ENCODE peak calls at places on chromosomes 12 and 14, in ten cellular contexts. W is bronchial epithelial cell, M is suprapubic skin, P is GM12865, Q is nephron progenitor cell, E is uterus, T is BE2C, N is MCF 10A, Z is endothelial cell, F is GM13977. B is an unnamed sample.

GRCh38 chr12:94262228-94263010 is 114.0 kb downstream of the PLXNC1 start:
- DNase-seq in T (peak; percentile 85), P (peak; percentile 87), E (peak; percentile 91), W (peak; percentile 74), Q (no peak), N (peak; percentile 87), Z (no peak), F (peak; percentile 48), M (peak; percentile 89), B (peak; percentile 69)

GRCh38 chr14:92586001-92586947 is 72.7 kb downstream of the RIN3 start:
- DNase-seq in N (peak; percentile 8), T (no peak), F (no peak), W (no peak), E (peak; percentile 60), P (peak; percentile 79), Q (no peak), Z (no peak), M (no peak), B (peak; percentile 40)

GRCh38 chr12:7190268-7191055 is 976 bp downstream of the PEX5 start:
- DNase-seq in Q (peak; percentile 50), P (peak; percentile 16), F (peak; percentile 6), E (peak; percentile 44), Z (peak; percentile 21), T (peak; percentile 32), W (no peak), M (peak; percentile 74), N (peak; percentile 24), B (no peak)

GRCh38 chr12:18898469-18898868 is 160.6 kb downstream of the CAPZA3 start:
- DNase-seq in E (no peak), M (no peak), F (no peak), P (no peak), Z (no peak), W (no peak), N (no peak), T (no peak), Q (no peak), B (no peak)

GRCh38 chr14:81450100-81450531 is 50.0 kb upstream of the STON2 start:
- DNase-seq in T (peak; percentile 64), F (no peak), W (no peak), E (peak; percentile 41), Z (no peak), N (no peak), M (peak; percentile 72), P (no peak), Q (no peak), B (no peak)

GRCh38 chr14:62003701-62004100 is 241.5 kb downstream of the SNAPC1 start:
- DNase-seq in W (peak; percentile 55), M (no peak), F (no peak), E (no peak), Q (no peak), T (no peak), N (no peak), P (no peak), Z (no peak), B (no peak)

GRCh38 chr14:96176811-96177211 is 27.8 kb upstream of the BDKRB2 start:
- DNase-seq in M (no peak), W (peak; percentile 22), Q (no peak), N (peak; percentile 71), T (no peak), E (peak; percentile 72), P (no peak), Z (no peak), F (no peak), B (no peak)

GRCh38 chr14:38731962-38732361 is 371.1 kb downstream of the SEC23A start:
- DNase-seq in E (no peak), T (no peak), W (no peak), F (no peak), P (no peak), N (no peak), Q (no peak), M (no peak), Z (no peak), B (no peak)

GRCh38 chr12:124848621-124849380 is 14.9 kb downstream of the SCARB1 start:
- DNase-seq in N (no peak), Z (no peak), Q (no peak), M (no peak), T (no peak), E (no peak), W (no peak), P (no peak), F (no peak), B (no peak)

GRCh38 chr12:21780786-21781185 is 6.3 kb upstream of the KCNJ8 start:
- DNase-seq in T (no peak), Z (no peak), W (peak; percentile 17), Q (no peak), P (no peak), M (no peak), E (no peak), N (peak; percentile 25), F (no peak), B (no peak)

GRCh38 chr14:90301580-90302181 is 30.1 kb downstream of the NRDE2 start:
- DNase-seq in Z (no peak), Q (no peak), P (peak; percentile 18), W (peak; percentile 59), N (peak; percentile 41), E (no peak), F (peak; percentile 39), M (no peak), T (no peak), B (peak; percentile 34)

GRCh38 chr12:32248594-32249140 is 142.0 kb downstream of the BICD1 start:
- DNase-seq in T (no peak), N (peak; percentile 8), M (no peak), E (no peak), Z (no peak), Q (no peak), F (no peak), W (peak; percentile 74), P (no peak), B (no peak)

GRCh38 chr12:52618216-52618615 is at the start of gene KRT73:
- DNase-seq in Z (no peak), W (no peak), F (no peak), T (no peak), M (no peak), Q (no peak), E (no peak), P (no peak), N (no peak), B (no peak)

GRCh38 chr12:80814453-80814852 is 97.7 kb downstream of the MYF5 start:
- DNase-seq in F (no peak), M (no peak), N (no peak), W (no peak), P (no peak), Q (no peak), Z (no peak), T (peak; percentile 16), E (no peak), B (no peak)

GRCh38 chr12:118463677-118464076 is 87.3 kb downstream of the SUDS3 start:
- DNase-seq in P (no peak), Q (no peak), Z (no peak), N (peak; percentile 32), F (no peak), W (peak; percentile 32), M (no peak), T (no peak), E (no peak), B (no peak)

DNA sequence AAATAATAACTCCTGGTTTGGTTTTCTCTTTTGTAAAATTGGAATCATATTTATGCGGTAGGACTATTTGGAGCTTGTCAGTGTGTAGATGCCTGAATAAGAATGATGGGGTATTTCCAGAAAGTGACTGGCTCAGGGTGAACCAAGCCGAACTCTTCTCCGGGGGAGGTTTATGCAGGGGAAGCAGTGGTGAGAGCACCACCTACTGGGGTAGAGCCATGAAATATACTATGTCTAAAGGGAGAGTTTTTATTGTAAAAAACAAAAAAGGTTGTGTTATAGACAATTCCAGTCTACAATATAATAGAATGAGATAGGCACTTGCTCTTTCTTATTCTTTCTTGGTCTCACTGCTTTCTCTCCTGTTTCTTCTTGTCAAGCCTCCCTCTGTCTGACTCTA is 222.9 kb upstream of the SLC16A7 start:
- DNase-seq in E (no peak), Z (peak; percentile 30), W (peak; percentile 28), Q (peak; percentile 11), T (no peak), N (peak; percentile 34), M (no peak), P (peak; percentile 13), F (no peak), B (peak; percentile 3)
- TF ChIP-seq CTCF in E (no peak), Z (no peak), W (peak; percentile 26), Q (peak; percentile 37), T (peak; percentile 20), N (peak; percentile 11), M (no peak), P (peak; percentile 4), F (peak; percentile 28), B (no peak)

GRCh38 chr14:68523994-68524725 is 268.7 kb downstream of the ZFP36L1 start:
- DNase-seq in W (no peak), P (no peak), T (no peak), E (peak; percentile 79), F (no peak), N (no peak), M (no peak), Q (no peak), Z (no peak), B (no peak)
- TF ChIP-seq CTCF in W (no peak), P (no peak), T (no peak), E (peak; percentile 27), F (no peak), N (no peak), M (peak; percentile 35), Q (no peak), Z (no peak), B (no peak)

DNA sequence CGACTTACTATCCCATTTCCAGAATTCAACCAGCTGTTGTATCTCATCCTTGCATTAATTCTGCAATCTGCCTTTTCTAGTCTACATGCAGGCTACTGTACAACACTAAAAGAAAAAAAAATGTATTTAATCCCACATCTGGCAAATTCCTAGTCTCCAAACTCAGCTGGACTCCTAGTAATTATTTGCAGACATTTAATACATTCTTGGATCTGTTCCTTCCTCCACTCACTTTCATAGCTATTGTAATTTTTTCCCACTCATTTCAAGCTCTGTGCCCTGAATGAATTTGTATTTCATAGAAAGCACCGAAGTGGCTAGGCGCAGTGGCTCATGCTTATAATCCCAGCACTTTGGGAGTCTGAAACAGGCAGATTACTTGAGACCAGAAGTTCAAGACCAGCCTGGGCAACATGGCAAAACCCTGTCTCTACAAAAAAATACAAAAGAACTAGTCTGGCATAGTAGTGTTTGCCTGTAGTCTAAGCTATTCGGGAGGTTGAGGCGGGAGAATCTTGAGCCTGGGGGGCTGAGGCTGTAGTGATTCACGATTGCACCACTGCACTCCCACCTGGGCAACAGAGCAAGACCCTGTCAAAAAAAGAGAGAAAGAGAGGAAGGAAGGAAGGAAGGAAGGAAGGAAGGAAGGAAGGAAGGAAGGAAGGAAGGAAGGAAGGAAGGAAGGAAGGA is 39.5 kb upstream of the YAF2 start:
- DNase-seq in P (no peak), M (no peak), E (no peak), Z (no peak), W (no peak), F (no peak), N (no peak), T (no peak), Q (no peak), B (no peak)
- TF ChIP-seq CTCF in P (no peak), M (no peak), E (no peak), Z (no peak), W (no peak), F (no peak), N (no peak), T (no peak), Q (no peak), B (no peak)

DNA sequence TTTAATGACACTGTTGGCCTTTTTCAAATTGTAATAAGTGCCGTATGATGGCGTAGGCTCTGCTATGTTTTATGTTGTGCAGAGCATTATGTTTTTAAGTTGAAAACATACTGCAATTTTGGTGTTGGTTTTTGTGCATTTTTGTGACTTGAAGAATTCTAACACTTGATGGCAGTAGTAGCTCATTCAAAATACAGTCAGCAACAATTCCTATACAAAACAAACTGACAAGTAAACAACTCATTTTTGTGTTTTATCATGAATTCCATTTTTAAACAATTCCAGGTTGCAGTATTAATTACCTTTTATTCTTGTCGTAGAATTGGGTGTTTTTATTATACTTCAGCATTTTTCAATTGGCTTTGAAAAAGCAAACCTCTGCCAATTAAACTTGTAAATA is 4.0 kb upstream of the CCER1 start:
- DNase-seq in E (no peak), F (no peak), Q (no peak), W (peak; percentile 15), P (no peak), T (no peak), Z (no peak), M (no peak), N (no peak), B (no peak)
- TF ChIP-seq CTCF in E (no peak), F (no peak), Q (no peak), W (no peak), P (no peak), T (no peak), Z (no peak), M (no peak), N (peak; percentile 20), B (no peak)